ENCODE peak calls at places on chromosomes 3 and 15, in six cellular contexts. N, Y, I, Z, X and O are unnamed samples.

GRCh38 chr15:71780349-71780976 is 29.9 kb upstream of the NR2E3 start:
- DNase-seq in N (peak), Y (peak), I (peak), Z (peak), X (peak), O (peak)

GRCh38 chr3:183275418-183275817 is 22.4 kb downstream of the B3GNT5 start:
- DNase-seq in N (peak), Y (peak), I (peak), Z (peak), X (no peak), O (no peak)

GRCh38 chr15:54482251-54482650 is 504.0 kb downstream of the UNC13C start:
- DNase-seq in N (no peak), Y (no peak), I (no peak), Z (no peak), X (no peak), O (no peak)

GRCh38 chr15:39251413-39252197 is 329.3 kb upstream of the THBS1 start:
- DNase-seq in N (peak), Y (peak), I (no peak), Z (no peak), X (no peak), O (no peak)

GRCh38 chr15:31457631-31458526 is 131.2 kb downstream of the KLF13 start:
- DNase-seq in N (peak), Y (peak), I (no peak), Z (peak), X (peak), O (no peak)

GRCh38 chr3:82707035-82707434 is 945.6 kb upstream of the GBE1 start:
- DNase-seq in N (peak), Y (no peak), I (no peak), Z (no peak), X (no peak), O (no peak)

GRCh38 chr3:150760431-150761200 is 2.4 kb downstream of the SIAH2 start:
- DNase-seq in N (no peak), Y (no peak), I (peak), Z (no peak), X (peak), O (no peak)

GRCh38 chr3:141326626-141327025 is 41.7 kb upstream of the ZBTB38 start:
- DNase-seq in N (no peak), Y (no peak), I (no peak), Z (no peak), X (no peak), O (no peak)

GRCh38 chr3:113285226-113285625 is 73.9 kb downstream of the BOC start:
- DNase-seq in N (no peak), Y (no peak), I (no peak), Z (no peak), X (no peak), O (no peak)

GRCh38 chr3:39189648-39190269 is 2.6 kb downstream of the XIRP1 start:
- DNase-seq in N (peak), Y (peak), I (peak), Z (peak), X (peak), O (no peak)

GRCh38 chr15:58556028-58556361 is 124.2 kb downstream of the LIPC start:
- DNase-seq in N (no peak), Y (no peak), I (no peak), Z (no peak), X (no peak), O (no peak)

GRCh38 chr3:153289334-153289808 is 127.3 kb downstream of the RAP2B start:
- DNase-seq in N (peak), Y (peak), I (peak), Z (peak), X (peak), O (no peak)

GRCh38 chr15:94287794-94288246 is 56.5 kb downstream of the MCTP2 start:
- DNase-seq in N (no peak), Y (no peak), I (peak), Z (no peak), X (no peak), O (no peak)

GRCh38 chr15:51191766-51192165 is 97.1 kb upstream of the TNFAIP8L3 start:
- DNase-seq in N (peak), Y (no peak), I (no peak), Z (no peak), X (no peak), O (no peak)

GRCh38 chr3:15294914-15295313 is 37.5 kb downstream of the SH3BP5 start:
- DNase-seq in N (no peak), Y (peak), I (no peak), Z (peak), X (no peak), O (no peak)
- H3K9ac ChIP-seq in N (no peak), Y (no peak), I (no peak), Z (peak), X (peak), O (no peak)

GRCh38 chr3:189687475-189687874 is 56.3 kb downstream of the TP63 start:
- DNase-seq in N (no peak), Y (no peak), I (no peak), Z (no peak), X (no peak), O (no peak)

GRCh38 chr3:189684317-189684716 is 53.1 kb downstream of the TP63 start:
- DNase-seq in N (no peak), Y (no peak), I (no peak), Z (no peak), X (no peak), O (no peak)

GRCh38 chr3:189683576-189684255 is 52.5 kb downstream of the TP63 start:
- DNase-seq in N (no peak), Y (peak), I (no peak), Z (no peak), X (no peak), O (no peak)

GRCh38 chr3:189688296-189688695 is 57.1 kb downstream of the TP63 start:
- DNase-seq in N (no peak), Y (no peak), I (no peak), Z (no peak), X (no peak), O (no peak)

GRCh38 chr3:189685854-189686253 is 54.7 kb downstream of the TP63 start:
- DNase-seq in N (peak), Y (peak), I (no peak), Z (peak), X (peak), O (no peak)
- H3K9ac ChIP-seq in N (no peak), Y (no peak), I (no peak), Z (peak), X (peak), O (peak)

GRCh38 chr3:88141458-88142083 is 8.2 kb upstream of the C3orf38 start:
- DNase-seq in N (peak), Y (peak), I (no peak), Z (peak), X (peak), O (no peak)
- H3K9ac ChIP-seq in N (peak), Y (no peak), I (no peak), Z (peak), X (peak), O (no peak)

DNA sequence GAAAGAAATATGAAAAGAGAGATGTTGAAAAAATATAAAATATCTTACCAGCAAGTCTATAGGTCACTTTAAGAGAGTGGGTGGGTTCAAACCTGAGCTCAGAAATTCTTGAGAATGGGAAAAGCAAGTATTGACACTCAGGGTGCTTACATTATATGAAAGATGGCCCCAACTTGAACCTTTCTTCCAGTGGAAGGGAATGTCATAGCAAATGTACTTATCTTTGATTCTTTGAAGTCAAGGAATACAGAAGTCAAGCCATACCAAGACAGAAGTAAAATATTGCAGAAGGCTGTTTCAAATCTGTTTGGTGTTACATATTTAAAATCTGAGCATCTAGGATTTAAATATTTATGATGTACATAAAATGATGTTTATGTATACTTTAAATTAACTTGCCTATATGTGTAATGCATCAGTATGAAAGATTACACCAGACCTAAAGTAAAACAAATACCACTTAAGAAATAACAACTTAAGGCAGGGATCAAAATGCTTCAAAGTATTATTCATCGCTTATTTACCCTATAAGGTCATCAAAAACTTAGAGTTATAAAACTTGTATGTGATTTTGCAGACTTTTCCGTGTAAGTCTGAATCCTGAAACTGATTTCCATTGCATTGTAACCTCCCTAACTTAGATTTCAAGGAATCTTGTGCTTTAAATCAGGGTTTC is 8.7 kb downstream of the MME start:
- DNase-seq in N (no peak), Y (no peak), I (no peak), Z (no peak), X (no peak), O (no peak)
- H3K9ac ChIP-seq in N (no peak), Y (no peak), I (no peak), Z (no peak), X (no peak), O (no peak)

GRCh38 chr3:10173926-10174435 is 9.3 kb downstream of the IRAK2 start:
- DNase-seq in N (peak), Y (peak), I (no peak), Z (peak), X (peak), O (no peak)
- H3K9ac ChIP-seq in N (no peak), Y (no peak), I (no peak), Z (peak), X (peak), O (no peak)

GRCh38 chr3:184560992-184561328 is 625 bp upstream of the EPHB3 start:
- DNase-seq in N (no peak), Y (no peak), I (no peak), Z (peak), X (no peak), O (no peak)
- H3K9ac ChIP-seq in N (no peak), Y (no peak), I (peak), Z (peak), X (peak), O (peak)

DNA sequence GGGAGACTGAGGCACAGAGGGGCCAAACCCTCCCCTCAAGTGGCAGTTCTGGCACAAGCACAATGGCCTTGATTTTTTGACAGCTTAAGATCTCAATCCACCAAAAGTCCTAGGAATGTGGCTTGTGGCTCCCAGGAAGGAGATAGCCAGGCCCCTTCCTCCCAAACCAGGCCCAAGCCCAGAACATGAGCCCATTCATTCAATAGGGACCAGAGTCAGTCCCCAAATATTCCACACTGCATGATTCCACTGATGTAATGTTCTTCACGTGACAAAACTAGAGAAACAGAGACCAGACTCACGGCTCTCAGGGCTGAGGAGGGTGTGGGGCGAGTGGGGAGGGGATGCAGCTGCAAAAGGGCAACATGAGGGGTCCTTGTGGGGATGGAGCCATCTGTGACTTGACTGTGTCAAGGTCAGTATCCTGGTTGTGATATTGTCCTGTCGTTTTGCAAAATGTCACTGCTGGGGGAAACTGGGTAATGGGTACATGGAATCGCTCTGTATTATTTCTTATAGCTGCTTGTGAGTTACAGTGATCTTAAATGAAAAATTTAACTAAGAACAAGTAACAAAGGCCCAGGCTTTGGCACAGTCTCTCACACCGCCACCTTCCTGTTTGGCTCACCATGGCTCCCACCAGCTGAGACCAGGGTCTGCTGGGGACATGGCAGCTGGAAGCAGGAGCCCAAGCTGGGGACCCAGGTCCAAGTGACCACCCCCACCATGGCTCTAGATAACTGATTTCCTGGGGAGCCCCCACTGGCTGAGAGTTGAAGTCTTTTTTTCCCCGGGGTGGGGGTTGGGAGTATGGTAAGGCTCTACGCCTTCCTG is 25.7 kb downstream of the ABTB1 start:
- DNase-seq in N (no peak), Y (peak), I (no peak), Z (no peak), X (no peak), O (no peak)
- H3K9ac ChIP-seq in N (no peak), Y (peak), I (no peak), Z (peak), X (peak), O (no peak)

GRCh38 chr3:128076783-128077624 is 24.8 kb downstream of the SEC61A1 start:
- DNase-seq in N (no peak), Y (no peak), I (no peak), Z (peak), X (peak), O (no peak)
- H3K9ac ChIP-seq in N (no peak), Y (peak), I (no peak), Z (peak), X (peak), O (no peak)

GRCh38 chr3:52537726-52538421 is 1.5 kb downstream of the UQCC5 start:
- DNase-seq in N (no peak), Y (no peak), I (no peak), Z (peak), X (no peak), O (no peak)
- H3K9ac ChIP-seq in N (peak), Y (no peak), I (peak), Z (peak), X (peak), O (no peak)

GRCh38 chr15:74417230-74417629 is 16.5 kb downstream of the SEMA7A start:
- DNase-seq in N (peak), Y (peak), I (no peak), Z (peak), X (peak), O (no peak)
- H3K9ac ChIP-seq in N (no peak), Y (no peak), I (no peak), Z (peak), X (peak), O (no peak)